ENCODE peak calls at places on chromosomes 2 and 18, in ten cellular contexts. C is breast epithelium; D is psoas muscle; T is CD8-positive, alpha-beta T cell; R is cardiac muscle cell; G is hepatocyte; M is A549; E is adrenal gland; L is PC-3; A is neural progenitor cell. V is an unnamed sample.

GRCh38 chr18:74499633-74500032 is 3.5 kb downstream of the CNDP2 start:
- DNase-seq in C (peak; percentile 84), D (peak; percentile 74), T (peak; percentile 21), R (no peak), G (peak; percentile 62), M (no peak), E (peak; percentile 71), L (peak; percentile 50), A (no peak), V (no peak)

GRCh38 chr2:187949859-187950258 is 341.8 kb upstream of the GULP1 start:
- DNase-seq in C (no peak), D (no peak), T (no peak), R (no peak), G (no peak), M (no peak), E (no peak), L (no peak), A (no peak), V (no peak)

GRCh38 chr2:10231551-10232085 is 71.1 kb upstream of the HPCAL1 start:
- DNase-seq in C (peak; percentile 9), D (no peak), T (no peak), R (no peak), G (no peak), M (no peak), E (no peak), L (no peak), A (no peak), V (no peak)

GRCh38 chr2:206245178-206245778 is 29.2 kb upstream of the ZDBF2 start:
- DNase-seq in C (no peak), D (no peak), T (no peak), R (no peak), G (no peak), M (no peak), E (no peak), L (no peak), A (no peak), V (no peak)

GRCh38 chr2:235598842-235599531 is 105.1 kb downstream of the AGAP1 start:
- DNase-seq in C (no peak), D (no peak), T (no peak), R (no peak), G (no peak), M (peak; percentile 21), E (no peak), L (no peak), A (no peak), V (no peak)

GRCh38 chr2:119231975-119232665 is 8.5 kb downstream of the STEAP3 start:
- DNase-seq in C (no peak), D (no peak), T (no peak), R (no peak), G (no peak), M (no peak), E (no peak), L (peak; percentile 56), A (no peak), V (no peak)

GRCh38 chr18:36714476-36714875 is 114.3 kb downstream of the TPGS2 start:
- DNase-seq in C (no peak), D (no peak), T (no peak), R (no peak), G (no peak), M (no peak), E (no peak), L (no peak), A (no peak), V (no peak)

GRCh38 chr2:5845798-5846197 is 153.6 kb downstream of the SOX11 start:
- DNase-seq in C (no peak), D (no peak), T (no peak), R (no peak), G (no peak), M (peak; percentile 4), E (no peak), L (no peak), A (no peak), V (no peak)

GRCh38 chr2:215811409-215812355 is 201.7 kb downstream of the MREG start:
- DNase-seq in C (no peak), D (no peak), T (no peak), R (no peak), G (no peak), M (no peak), E (no peak), L (no peak), A (no peak), V (no peak)

GRCh38 chr2:39730685-39731302 is 48.3 kb downstream of the THUMPD2 start:
- DNase-seq in C (no peak), D (no peak), T (no peak), R (peak; percentile 32), G (peak; percentile 41), M (peak; percentile 34), E (no peak), L (peak; percentile 66), A (peak; percentile 39), V (no peak)

GRCh38 chr18:45837283-45838070 is 12.0 kb downstream of the SIGLEC15 start:
- DNase-seq in C (peak; percentile 69), D (peak; percentile 44), T (peak; percentile 9), R (peak; percentile 76), G (peak; percentile 86), M (peak; percentile 45), E (peak; percentile 45), L (no peak), A (peak; percentile 88), V (no peak)
- H3K4me3 ChIP-seq in C (peak overlapping the region; percentile 46), D (peak overlapping the region; percentile 55), T (peak overlapping the region; percentile 24), R (peak overlapping the region; percentile 7), G (no peak overlapping the region), M (peak overlapping the region; percentile 27), E (peak overlapping the region; percentile 48), L (no peak overlapping the region), A (peak overlapping the region; percentile 42), V (peak overlapping the region; percentile 73)

GRCh38 chr18:70166668-70167067 is 38.8 kb downstream of the RTTN start:
- DNase-seq in C (no peak), D (no peak), T (no peak), R (no peak), G (no peak), M (no peak), E (no peak), L (no peak), A (no peak), V (no peak)

GRCh38 chr18:70176537-70176936 is 28.9 kb downstream of the RTTN start:
- DNase-seq in C (no peak), D (no peak), T (no peak), R (no peak), G (no peak), M (no peak), E (no peak), L (no peak), A (no peak), V (no peak)

GRCh38 chr18:70169747-70170146 is 35.7 kb downstream of the RTTN start:
- DNase-seq in C (no peak), D (no peak), T (no peak), R (no peak), G (no peak), M (no peak), E (no peak), L (no peak), A (no peak), V (no peak)

GRCh38 chr18:70175216-70175615 is 30.3 kb downstream of the RTTN start:
- DNase-seq in C (no peak), D (no peak), T (no peak), R (no peak), G (no peak), M (no peak), E (no peak), L (no peak), A (no peak), V (no peak)

GRCh38 chr18:70172225-70172624 is 33.3 kb downstream of the RTTN start:
- DNase-seq in C (no peak), D (no peak), T (no peak), R (no peak), G (no peak), M (peak; percentile 28), E (no peak), L (peak; percentile 30), A (no peak), V (no peak)
- TF ChIP-seq CTCF in C (no peak), D (peak; percentile 25), T (no peak), R (peak; percentile 51), G (peak; percentile 53), M (peak; percentile 55), E (peak; percentile 17), L (peak; percentile 69), A (peak; percentile 38), V (no peak)

GRCh38 chr2:38421274-38422056 is 44.4 kb upstream of the ATL2 start:
- DNase-seq in C (no peak), D (no peak), T (no peak), R (no peak), G (no peak), M (no peak), E (no peak), L (no peak), A (no peak), V (no peak)
- H3K27ac ChIP-seq in C (no peak overlapping the region), D (no peak overlapping the region), T (no peak overlapping the region), R (no peak overlapping the region), G (no peak overlapping the region), M (no peak overlapping the region), E (no peak overlapping the region), L (no peak overlapping the region), A (no peak overlapping the region), V (no peak overlapping the region)

GRCh38 chr2:174023591-174024523 is 58.7 kb upstream of the SP3 start:
- DNase-seq in C (no peak), D (peak; percentile 63), T (no peak), R (peak; percentile 92), G (peak; percentile 78), M (peak; percentile 67), E (no peak), L (peak; percentile 91), A (peak; percentile 71), V (no peak)

GRCh38 chr2:174025271-174026121 is 60.3 kb upstream of the SP3 start:
- DNase-seq in C (no peak), D (peak; percentile 80), T (no peak), R (no peak), G (peak; percentile 76), M (no peak), E (peak; percentile 62), L (no peak), A (peak; percentile 72), V (no peak)

GRCh38 chr2:174024524-174025270 is 59.5 kb upstream of the SP3 start:
- DNase-seq in C (peak; percentile 65), D (peak; percentile 83), T (no peak), R (peak; percentile 62), G (peak; percentile 77), M (no peak), E (peak; percentile 43), L (peak; percentile 44), A (peak; percentile 80), V (no peak)

GRCh38 chr2:174022431-174022830 is 57.3 kb upstream of the SP3 start:
- DNase-seq in C (no peak), D (no peak), T (no peak), R (no peak), G (no peak), M (no peak), E (no peak), L (no peak), A (no peak), V (no peak)

DNA sequence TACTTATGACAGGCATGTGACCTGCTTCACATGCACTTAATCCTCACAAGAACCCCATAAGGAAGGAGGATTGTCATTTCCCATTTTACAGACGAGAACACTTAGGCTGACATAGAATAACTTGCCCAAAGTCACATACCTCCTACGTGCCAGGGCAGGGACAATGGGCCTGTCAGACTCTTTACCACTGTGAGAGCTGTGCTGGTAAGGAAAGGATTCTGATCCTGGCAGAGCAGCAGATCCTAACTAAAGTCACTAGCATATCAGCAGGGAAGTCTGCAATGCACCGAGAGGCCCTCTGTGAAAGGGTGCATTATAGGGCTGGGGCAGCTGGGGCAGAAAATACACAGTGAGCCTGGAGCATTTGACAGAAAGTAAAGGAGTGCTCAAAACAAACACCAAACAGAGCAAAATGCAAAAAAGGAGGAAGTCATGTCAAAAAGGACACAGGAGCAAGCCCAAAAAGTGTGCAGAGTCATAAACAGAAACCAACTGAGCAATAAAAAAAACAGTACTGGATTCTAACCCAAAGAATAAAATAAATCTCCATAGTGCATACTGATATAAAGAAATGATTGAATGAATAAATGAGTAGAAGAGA is 56.0 kb upstream of the SP3 start:
- DNase-seq in C (no peak), D (no peak), T (no peak), R (no peak), G (no peak), M (no peak), E (no peak), L (no peak), A (no peak), V (no peak)
- H3K4me3 ChIP-seq in C (no peak overlapping the region), D (no peak overlapping the region), T (no peak overlapping the region), R (no peak overlapping the region), G (no peak overlapping the region), M (no peak overlapping the region), E (no peak overlapping the region), L (no peak overlapping the region), A (no peak overlapping the region), V (no peak overlapping the region)